ENCODE peak calls at places on chromosomes 3 and 15, in nine cellular contexts. One of them, this sample, is unnamed.

GRCh38 chr3:177473184-177473583 is 275.9 kb upstream of the TBL1XR1 start:
- DNase-seq in HFF-Myc: no peak
- DNase-seq in RWPE2: no peak
- DNase-seq in omental fat pad: no peak
- DNase-seq in astrocyte of the spinal cord: peak
- DNase-seq in CD14-positive monocyte: no peak
- DNase-seq in breast epithelium: no peak
- DNase-seq in dorsolateral prefrontal cortex: no peak
- DNase-seq in GM13976: no peak
- DNase-seq in this sample: no peak

GRCh38 chr3:127986803-127987202 is 65.4 kb upstream of the SEC61A1 start:
- DNase-seq in HFF-Myc: no peak
- DNase-seq in RWPE2: no peak
- DNase-seq in omental fat pad: no peak
- DNase-seq in astrocyte of the spinal cord: no peak
- DNase-seq in CD14-positive monocyte: no peak
- DNase-seq in breast epithelium: no peak
- DNase-seq in dorsolateral prefrontal cortex: no peak
- DNase-seq in GM13976: no peak
- DNase-seq in this sample: no peak

GRCh38 chr3:154954750-154955149 is 125.4 kb upstream of the MME start:
- DNase-seq in HFF-Myc: peak
- DNase-seq in RWPE2: no peak
- DNase-seq in omental fat pad: no peak
- DNase-seq in astrocyte of the spinal cord: peak
- DNase-seq in CD14-positive monocyte: no peak
- DNase-seq in breast epithelium: no peak
- DNase-seq in dorsolateral prefrontal cortex: no peak
- DNase-seq in GM13976: no peak
- DNase-seq in this sample: no peak

GRCh38 chr15:53759333-53759975 is at the start of gene WDR72:
- DNase-seq in HFF-Myc: no peak
- DNase-seq in RWPE2: no peak
- DNase-seq in omental fat pad: no peak
- DNase-seq in astrocyte of the spinal cord: no peak
- DNase-seq in CD14-positive monocyte: no peak
- DNase-seq in breast epithelium: no peak
- DNase-seq in dorsolateral prefrontal cortex: no peak
- DNase-seq in GM13976: peak
- DNase-seq in this sample: peak

GRCh38 chr3:129030611-129031010 is 29.5 kb downstream of the EFCC1 start:
- DNase-seq in HFF-Myc: no peak
- DNase-seq in RWPE2: no peak
- DNase-seq in omental fat pad: no peak
- DNase-seq in astrocyte of the spinal cord: no peak
- DNase-seq in CD14-positive monocyte: no peak
- DNase-seq in breast epithelium: no peak
- DNase-seq in dorsolateral prefrontal cortex: no peak
- DNase-seq in GM13976: no peak
- DNase-seq in this sample: no peak

GRCh38 chr3:124483915-124484470 is 246.3 kb upstream of the UMPS start:
- DNase-seq in HFF-Myc: no peak
- DNase-seq in RWPE2: no peak
- DNase-seq in omental fat pad: no peak
- DNase-seq in astrocyte of the spinal cord: no peak
- DNase-seq in CD14-positive monocyte: no peak
- DNase-seq in breast epithelium: no peak
- DNase-seq in dorsolateral prefrontal cortex: no peak
- DNase-seq in GM13976: no peak
- DNase-seq in this sample: no peak

GRCh38 chr3:157347577-157348303 is 88.9 kb upstream of the PTX3 start:
- DNase-seq in HFF-Myc: no peak
- DNase-seq in RWPE2: no peak
- DNase-seq in omental fat pad: no peak
- DNase-seq in astrocyte of the spinal cord: no peak
- DNase-seq in CD14-positive monocyte: no peak
- DNase-seq in breast epithelium: no peak
- DNase-seq in dorsolateral prefrontal cortex: no peak
- DNase-seq in GM13976: no peak
- DNase-seq in this sample: peak

GRCh38 chr3:187954486-187955075 is 199.4 kb upstream of the LPP start:
- DNase-seq in HFF-Myc: no peak
- DNase-seq in RWPE2: no peak
- DNase-seq in omental fat pad: no peak
- DNase-seq in astrocyte of the spinal cord: peak
- DNase-seq in CD14-positive monocyte: no peak
- DNase-seq in breast epithelium: no peak
- DNase-seq in dorsolateral prefrontal cortex: no peak
- DNase-seq in GM13976: no peak
- DNase-seq in this sample: no peak

GRCh38 chr3:101262393-101263240 is 57.8 kb downstream of the IMPG2 start:
- DNase-seq in HFF-Myc: no peak
- DNase-seq in RWPE2: no peak
- DNase-seq in omental fat pad: no peak
- DNase-seq in astrocyte of the spinal cord: no peak
- DNase-seq in CD14-positive monocyte: no peak
- DNase-seq in breast epithelium: no peak
- DNase-seq in dorsolateral prefrontal cortex: no peak
- DNase-seq in GM13976: no peak
- DNase-seq in this sample: no peak

GRCh38 chr3:174533286-174533685 is 325.8 kb upstream of the NAALADL2 start:
- DNase-seq in HFF-Myc: no peak
- DNase-seq in RWPE2: no peak
- DNase-seq in omental fat pad: no peak
- DNase-seq in astrocyte of the spinal cord: peak
- DNase-seq in CD14-positive monocyte: no peak
- DNase-seq in breast epithelium: no peak
- DNase-seq in dorsolateral prefrontal cortex: no peak
- DNase-seq in GM13976: no peak
- DNase-seq in this sample: no peak

GRCh38 chr3:160921020-160921635 is 165.1 kb downstream of the PPM1L start:
- DNase-seq in HFF-Myc: no peak
- DNase-seq in RWPE2: no peak
- DNase-seq in omental fat pad: no peak
- DNase-seq in astrocyte of the spinal cord: peak
- DNase-seq in CD14-positive monocyte: no peak
- DNase-seq in breast epithelium: no peak
- DNase-seq in dorsolateral prefrontal cortex: no peak
- DNase-seq in GM13976: peak
- DNase-seq in this sample: peak

GRCh38 chr3:138188013-138188352 is 882 bp downstream of the ARMC8 start:
- DNase-seq in HFF-Myc: no peak
- DNase-seq in RWPE2: no peak
- DNase-seq in omental fat pad: peak
- DNase-seq in astrocyte of the spinal cord: peak
- DNase-seq in CD14-positive monocyte: no peak
- DNase-seq in breast epithelium: no peak
- DNase-seq in dorsolateral prefrontal cortex: no peak
- DNase-seq in GM13976: no peak
- DNase-seq in this sample: no peak

GRCh38 chr15:74664028-74664616 is 31.7 kb downstream of the EDC3 start:
- DNase-seq in HFF-Myc: no peak
- DNase-seq in RWPE2: no peak
- DNase-seq in omental fat pad: no peak
- DNase-seq in astrocyte of the spinal cord: peak
- DNase-seq in CD14-positive monocyte: no peak
- DNase-seq in breast epithelium: no peak
- DNase-seq in dorsolateral prefrontal cortex: peak
- DNase-seq in GM13976: no peak
- DNase-seq in this sample: no peak

GRCh38 chr3:150912501-150912900 is 7.3 kb upstream of the MINDY4B start:
- DNase-seq in HFF-Myc: no peak
- DNase-seq in RWPE2: no peak
- DNase-seq in omental fat pad: no peak
- DNase-seq in astrocyte of the spinal cord: no peak
- DNase-seq in CD14-positive monocyte: no peak
- DNase-seq in breast epithelium: no peak
- DNase-seq in dorsolateral prefrontal cortex: no peak
- DNase-seq in GM13976: no peak
- DNase-seq in this sample: no peak

GRCh38 chr3:60573494-60573893 is 677.8 kb downstream of the FHIT start:
- DNase-seq in HFF-Myc: no peak
- DNase-seq in RWPE2: no peak
- DNase-seq in omental fat pad: no peak
- DNase-seq in astrocyte of the spinal cord: peak
- DNase-seq in CD14-positive monocyte: no peak
- DNase-seq in breast epithelium: no peak
- DNase-seq in dorsolateral prefrontal cortex: no peak
- DNase-seq in GM13976: no peak
- DNase-seq in this sample: no peak

GRCh38 chr3:46517016-46517770 is 19.4 kb downstream of the RTP3 start:
- DNase-seq in HFF-Myc: peak
- DNase-seq in RWPE2: no peak
- DNase-seq in omental fat pad: no peak
- DNase-seq in astrocyte of the spinal cord: peak
- DNase-seq in CD14-positive monocyte: no peak
- DNase-seq in breast epithelium: no peak
- DNase-seq in dorsolateral prefrontal cortex: no peak
- DNase-seq in GM13976: no peak
- DNase-seq in this sample: no peak

GRCh38 chr15:101538177-101538576 is 48.7 kb upstream of the PCSK6 start:
- DNase-seq in HFF-Myc: no peak
- DNase-seq in RWPE2: no peak
- DNase-seq in omental fat pad: no peak
- DNase-seq in astrocyte of the spinal cord: no peak
- DNase-seq in CD14-positive monocyte: no peak
- DNase-seq in breast epithelium: no peak
- DNase-seq in dorsolateral prefrontal cortex: no peak
- DNase-seq in GM13976: no peak
- DNase-seq in this sample: no peak

GRCh38 chr15:34610388-34610787 is 26.9 kb upstream of the GOLGA8B start:
- DNase-seq in HFF-Myc: no peak
- DNase-seq in RWPE2: no peak
- DNase-seq in omental fat pad: no peak
- DNase-seq in astrocyte of the spinal cord: no peak
- DNase-seq in CD14-positive monocyte: no peak
- DNase-seq in breast epithelium: no peak
- DNase-seq in dorsolateral prefrontal cortex: no peak
- DNase-seq in GM13976: no peak
- DNase-seq in this sample: no peak

GRCh38 chr15:77568960-77569646 is 63.6 kb downstream of the LINGO1 start:
- DNase-seq in HFF-Myc: no peak
- DNase-seq in RWPE2: no peak
- DNase-seq in omental fat pad: peak
- DNase-seq in astrocyte of the spinal cord: peak
- DNase-seq in CD14-positive monocyte: no peak
- DNase-seq in breast epithelium: peak
- DNase-seq in dorsolateral prefrontal cortex: no peak
- DNase-seq in GM13976: no peak
- DNase-seq in this sample: no peak

GRCh38 chr15:29734917-29735572 is 87.2 kb downstream of the TJP1 start:
- DNase-seq in HFF-Myc: no peak
- DNase-seq in RWPE2: no peak
- DNase-seq in omental fat pad: no peak
- DNase-seq in astrocyte of the spinal cord: peak
- DNase-seq in CD14-positive monocyte: no peak
- DNase-seq in breast epithelium: no peak
- DNase-seq in dorsolateral prefrontal cortex: no peak
- DNase-seq in GM13976: no peak
- DNase-seq in this sample: no peak

GRCh38 chr15:29736745-29737023 is 85.6 kb downstream of the TJP1 start:
- DNase-seq in HFF-Myc: no peak
- DNase-seq in RWPE2: no peak
- DNase-seq in omental fat pad: no peak
- DNase-seq in astrocyte of the spinal cord: peak
- DNase-seq in CD14-positive monocyte: no peak
- DNase-seq in breast epithelium: no peak
- DNase-seq in dorsolateral prefrontal cortex: no peak
- DNase-seq in GM13976: no peak
- DNase-seq in this sample: no peak

GRCh38 chr15:29736012-29736744 is 86.1 kb downstream of the TJP1 start:
- DNase-seq in HFF-Myc: no peak
- DNase-seq in RWPE2: no peak
- DNase-seq in omental fat pad: no peak
- DNase-seq in astrocyte of the spinal cord: peak
- DNase-seq in CD14-positive monocyte: no peak
- DNase-seq in breast epithelium: no peak
- DNase-seq in dorsolateral prefrontal cortex: no peak
- DNase-seq in GM13976: no peak
- DNase-seq in this sample: no peak

GRCh38 chr15:29740692-29741311 is 81.5 kb downstream of the TJP1 start:
- DNase-seq in HFF-Myc: no peak
- DNase-seq in RWPE2: no peak
- DNase-seq in omental fat pad: no peak
- DNase-seq in astrocyte of the spinal cord: no peak
- DNase-seq in CD14-positive monocyte: no peak
- DNase-seq in breast epithelium: no peak
- DNase-seq in dorsolateral prefrontal cortex: no peak
- DNase-seq in GM13976: no peak
- DNase-seq in this sample: no peak
- TF ChIP-seq CTCF in HFF-Myc: peak
- TF ChIP-seq CTCF in RWPE2: peak
- TF ChIP-seq CTCF in omental fat pad: no peak
- TF ChIP-seq CTCF in astrocyte of the spinal cord: peak
- TF ChIP-seq CTCF in CD14-positive monocyte: no peak
- TF ChIP-seq CTCF in breast epithelium: no peak
- TF ChIP-seq CTCF in dorsolateral prefrontal cortex: peak
- TF ChIP-seq CTCF in GM13976: peak
- TF ChIP-seq CTCF in this sample: no peak

GRCh38 chr15:94297543-94297942 is 66.2 kb downstream of the MCTP2 start:
- DNase-seq in HFF-Myc: no peak
- DNase-seq in RWPE2: no peak
- DNase-seq in omental fat pad: no peak
- DNase-seq in astrocyte of the spinal cord: no peak
- DNase-seq in CD14-positive monocyte: no peak
- DNase-seq in breast epithelium: no peak
- DNase-seq in dorsolateral prefrontal cortex: no peak
- DNase-seq in GM13976: no peak
- DNase-seq in this sample: no peak
- TF ChIP-seq CTCF in HFF-Myc: no peak
- TF ChIP-seq CTCF in RWPE2: no peak
- TF ChIP-seq CTCF in omental fat pad: no peak
- TF ChIP-seq CTCF in astrocyte of the spinal cord: no peak
- TF ChIP-seq CTCF in CD14-positive monocyte: no peak
- TF ChIP-seq CTCF in breast epithelium: no peak
- TF ChIP-seq CTCF in dorsolateral prefrontal cortex: no peak
- TF ChIP-seq CTCF in GM13976: no peak
- TF ChIP-seq CTCF in this sample: no peak

GRCh38 chr3:184234224-184234623 is 4.8 kb downstream of the VWA5B2 start:
- DNase-seq in HFF-Myc: no peak
- DNase-seq in RWPE2: peak
- DNase-seq in omental fat pad: peak
- DNase-seq in astrocyte of the spinal cord: peak
- DNase-seq in CD14-positive monocyte: no peak
- DNase-seq in breast epithelium: peak
- DNase-seq in dorsolateral prefrontal cortex: peak
- DNase-seq in GM13976: no peak
- DNase-seq in this sample: no peak
- TF ChIP-seq CTCF in HFF-Myc: no peak
- TF ChIP-seq CTCF in RWPE2: peak
- TF ChIP-seq CTCF in omental fat pad: no peak
- TF ChIP-seq CTCF in astrocyte of the spinal cord: peak
- TF ChIP-seq CTCF in CD14-positive monocyte: no peak
- TF ChIP-seq CTCF in breast epithelium: no peak
- TF ChIP-seq CTCF in dorsolateral prefrontal cortex: no peak
- TF ChIP-seq CTCF in GM13976: no peak
- TF ChIP-seq CTCF in this sample: no peak

GRCh38 chr15:51382787-51383186 is 41.3 kb downstream of the GLDN start:
- DNase-seq in HFF-Myc: no peak
- DNase-seq in RWPE2: no peak
- DNase-seq in omental fat pad: no peak
- DNase-seq in astrocyte of the spinal cord: peak
- DNase-seq in CD14-positive monocyte: no peak
- DNase-seq in breast epithelium: no peak
- DNase-seq in dorsolateral prefrontal cortex: peak
- DNase-seq in GM13976: peak
- DNase-seq in this sample: peak
- TF ChIP-seq CTCF in HFF-Myc: peak
- TF ChIP-seq CTCF in RWPE2: peak
- TF ChIP-seq CTCF in omental fat pad: no peak
- TF ChIP-seq CTCF in astrocyte of the spinal cord: peak
- TF ChIP-seq CTCF in CD14-positive monocyte: peak
- TF ChIP-seq CTCF in breast epithelium: peak
- TF ChIP-seq CTCF in dorsolateral prefrontal cortex: peak
- TF ChIP-seq CTCF in GM13976: peak
- TF ChIP-seq CTCF in this sample: peak

This sample was measured in glutamatergic neuron.